ENCODE peak calls at places on chromosome 11, in five cellular contexts. T is activated T-helper 1 cell treated with Interleukin-2 at 50 U/mL for 16 hours, D is cardiac fibroblast, C is GM10248, M is NCI-H460. S is an unnamed sample.

GRCh38 chr11:62157603-62158002 is 32.4 kb upstream of the SCGB1D1 start:
- DNase-seq in T (no peak), D (no peak), C (no peak), M (no peak), S (no peak)

GRCh38 chr11:73784080-73784634 is 3.5 kb upstream of the MRPL48 start:
- DNase-seq in T (no peak), D (no peak), C (no peak), M (peak), S (peak)

GRCh38 chr11:64694821-64695365 is 28.1 kb downstream of the NRXN2 start:
- DNase-seq in T (no peak), D (no peak), C (no peak), M (no peak), S (no peak)

GRCh38 chr11:12539570-12539969 is 134.7 kb upstream of the TEAD1 start:
- DNase-seq in T (no peak), D (peak), C (no peak), M (peak), S (no peak)

GRCh38 chr11:31986201-31986889 is 104.5 kb upstream of the RCN1 start:
- DNase-seq in T (no peak), D (no peak), C (no peak), M (no peak), S (no peak)

GRCh38 chr11:67507242-67507890 is 596 bp downstream of the CDK2AP2 start:
- DNase-seq in T (no peak), D (no peak), C (no peak), M (peak), S (no peak)

GRCh38 chr11:12880327-12880726 is 128.8 kb upstream of the RASSF10 start:
- DNase-seq in T (no peak), D (no peak), C (no peak), M (no peak), S (no peak)

GRCh38 chr11:65906602-65907001 is 6.4 kb upstream of the FOSL1 start:
- DNase-seq in T (no peak), D (no peak), C (no peak), M (no peak), S (no peak)

GRCh38 chr11:133928628-133929059 is 28.1 kb downstream of the IGSF9B start:
- DNase-seq in T (peak), D (peak), C (no peak), M (no peak), S (no peak)

GRCh38 chr11:7759010-7759409 is 37.7 kb downstream of the OR5P2 start:
- DNase-seq in T (no peak), D (no peak), C (peak), M (no peak), S (no peak)

GRCh38 chr11:87473174-87473573 is 435.4 kb downstream of the TMEM135 start:
- DNase-seq in T (no peak), D (no peak), C (no peak), M (no peak), S (no peak)